ENCODE peak calls at places on chromosomes 16 and 17, in six cellular contexts. One of them, this sample, is unnamed.

GRCh38 chr16:78522327-78522726 is 422.9 kb downstream of the WWOX start:
- DNase-seq in cardiac fibroblast: no peak
- DNase-seq in transverse colon: no peak
- DNase-seq in CD8-positive, alpha-beta T cell: no peak
- DNase-seq in dorsolateral prefrontal cortex: no peak
- DNase-seq in GM12865: no peak
- DNase-seq in this sample: no peak

GRCh38 chr17:28335201-28335958 is at the start of the genes IFT20 and TNFAIP1:
- DNase-seq in transverse colon: peak; percentile 98
- DNase-seq in dorsolateral prefrontal cortex: peak; percentile 97
- DNase-seq in cardiac fibroblast: peak; percentile 100
- DNase-seq in CD8-positive, alpha-beta T cell: peak; percentile 97
- DNase-seq in GM12865: peak; percentile 100
- DNase-seq in this sample: peak; percentile 98

GRCh38 chr16:1713933-1714332 is 7.9 kb downstream of the MAPK8IP3 start:
- DNase-seq in cardiac fibroblast: no peak
- DNase-seq in CD8-positive, alpha-beta T cell: no peak
- DNase-seq in dorsolateral prefrontal cortex: no peak
- DNase-seq in GM12865: peak; percentile 81
- DNase-seq in transverse colon: peak; percentile 41
- DNase-seq in this sample: peak; percentile 76

GRCh38 chr17:28573521-28573920 is 2.2 kb upstream of the PIGS start:
- DNase-seq in transverse colon: no peak
- DNase-seq in dorsolateral prefrontal cortex: no peak
- DNase-seq in CD8-positive, alpha-beta T cell: no peak
- DNase-seq in GM12865: no peak
- DNase-seq in cardiac fibroblast: no peak
- DNase-seq in this sample: no peak

GRCh38 chr16:25734473-25735100 is 42.8 kb downstream of the HS3ST4 start:
- DNase-seq in cardiac fibroblast: no peak
- DNase-seq in CD8-positive, alpha-beta T cell: no peak
- DNase-seq in GM12865: no peak
- DNase-seq in transverse colon: no peak
- DNase-seq in dorsolateral prefrontal cortex: no peak
- DNase-seq in this sample: no peak

GRCh38 chr16:69929480-69929879 is 21.7 kb upstream of the CLEC18A start:
- DNase-seq in GM12865: no peak
- DNase-seq in cardiac fibroblast: no peak
- DNase-seq in dorsolateral prefrontal cortex: no peak
- DNase-seq in transverse colon: no peak
- DNase-seq in CD8-positive, alpha-beta T cell: no peak
- DNase-seq in this sample: peak; percentile 40

GRCh38 chr17:15475620-15476354 is 8.4 kb upstream of the CDRT4 start:
- DNase-seq in cardiac fibroblast: peak; percentile 74
- DNase-seq in transverse colon: no peak
- DNase-seq in dorsolateral prefrontal cortex: no peak
- DNase-seq in CD8-positive, alpha-beta T cell: no peak
- DNase-seq in GM12865: no peak
- DNase-seq in this sample: no peak

GRCh38 chr17:75289832-75290337 is 652 bp upstream of the SLC25A19 start:
- DNase-seq in dorsolateral prefrontal cortex: peak; percentile 27
- DNase-seq in CD8-positive, alpha-beta T cell: no peak
- DNase-seq in GM12865: peak; percentile 90
- DNase-seq in transverse colon: peak; percentile 79
- DNase-seq in cardiac fibroblast: peak; percentile 65
- DNase-seq in this sample: peak; percentile 56

GRCh38 chr17:8623591-8623990 is 6.9 kb downstream of the MYH10 start:
- DNase-seq in CD8-positive, alpha-beta T cell: no peak
- DNase-seq in GM12865: no peak
- DNase-seq in cardiac fibroblast: no peak
- DNase-seq in dorsolateral prefrontal cortex: no peak
- DNase-seq in transverse colon: no peak
- DNase-seq in this sample: no peak

GRCh38 chr16:85227924-85228462 is 115.7 kb upstream of the CIBAR2 start:
- DNase-seq in GM12865: peak; percentile 61
- DNase-seq in cardiac fibroblast: peak; percentile 48
- DNase-seq in transverse colon: no peak
- DNase-seq in CD8-positive, alpha-beta T cell: no peak
- DNase-seq in dorsolateral prefrontal cortex: no peak
- DNase-seq in this sample: peak; percentile 72

GRCh38 chr17:38441429-38442061 is 13.3 kb downstream of the ARHGAP23 start:
- DNase-seq in cardiac fibroblast: no peak
- DNase-seq in GM12865: no peak
- DNase-seq in CD8-positive, alpha-beta T cell: no peak
- DNase-seq in transverse colon: no peak
- DNase-seq in dorsolateral prefrontal cortex: no peak
- DNase-seq in this sample: no peak

GRCh38 chr17:32958418-32958817 is 30.5 kb downstream of the TMEM98 start:
- DNase-seq in cardiac fibroblast: no peak
- DNase-seq in GM12865: no peak
- DNase-seq in CD8-positive, alpha-beta T cell: no peak
- DNase-seq in transverse colon: no peak
- DNase-seq in dorsolateral prefrontal cortex: no peak
- DNase-seq in this sample: no peak

GRCh38 chr17:19672009-19672837 is 23.7 kb downstream of the ALDH3A2 start:
- DNase-seq in cardiac fibroblast: peak; percentile 21
- DNase-seq in CD8-positive, alpha-beta T cell: no peak
- DNase-seq in dorsolateral prefrontal cortex: no peak
- DNase-seq in GM12865: no peak
- DNase-seq in transverse colon: peak; percentile 56
- DNase-seq in this sample: no peak

GRCh38 chr17:17722081-17722905 is 41.0 kb downstream of the RAI1 start:
- DNase-seq in cardiac fibroblast: no peak
- DNase-seq in GM12865: no peak
- DNase-seq in CD8-positive, alpha-beta T cell: no peak
- DNase-seq in transverse colon: no peak
- DNase-seq in dorsolateral prefrontal cortex: peak; percentile 40
- DNase-seq in this sample: no peak
- TF ChIP-seq CTCF in cardiac fibroblast: no peak
- TF ChIP-seq CTCF in GM12865: no peak
- TF ChIP-seq CTCF in CD8-positive, alpha-beta T cell: no peak
- TF ChIP-seq CTCF in transverse colon: no peak
- TF ChIP-seq CTCF in dorsolateral prefrontal cortex: peak; percentile 11
- TF ChIP-seq CTCF in this sample: no peak

DNA sequence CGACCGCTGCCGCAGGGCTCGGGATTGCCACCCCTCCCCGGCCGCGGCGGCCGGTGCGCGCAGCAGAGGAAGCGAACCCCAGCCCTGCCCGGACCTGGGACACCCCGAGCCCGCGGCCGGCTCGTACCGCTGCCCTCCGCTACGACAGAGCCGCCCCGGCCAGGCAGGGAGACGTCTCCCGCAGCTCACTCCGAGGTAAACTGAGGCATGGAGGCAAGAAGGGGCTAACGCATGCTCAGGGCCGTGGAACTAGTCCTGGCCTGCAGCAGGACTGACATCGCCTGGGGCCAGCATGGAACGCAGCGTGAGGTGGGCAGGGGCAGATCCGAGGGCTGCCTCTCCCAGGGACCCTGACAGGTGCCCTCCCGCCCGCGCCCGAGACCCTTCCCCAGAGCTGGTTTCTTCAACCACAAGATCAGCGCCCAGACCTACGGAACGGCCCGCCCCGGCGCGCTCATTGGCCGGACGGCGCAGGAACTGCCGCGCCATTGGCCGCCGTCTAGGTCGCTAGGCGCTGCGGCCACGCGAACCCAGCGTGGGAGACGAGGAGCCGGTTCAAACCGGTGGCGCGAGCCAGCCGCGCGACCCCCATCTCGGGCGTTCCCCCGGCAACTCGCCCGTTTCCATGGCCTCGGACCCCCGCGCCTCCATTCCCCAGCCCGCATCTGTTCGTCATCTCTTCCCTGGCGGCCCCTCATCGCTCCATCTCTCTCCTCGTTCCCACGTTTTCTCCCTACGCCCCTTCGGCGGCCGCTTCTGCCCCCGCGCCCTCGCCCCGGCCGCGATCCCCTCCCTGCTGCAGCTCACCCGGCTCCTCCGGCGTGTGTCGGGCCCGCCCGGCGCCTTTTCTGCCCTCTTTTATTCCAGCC is at the start of gene SLC43A2:
- DNase-seq in cardiac fibroblast: peak; percentile 74
- DNase-seq in transverse colon: peak; percentile 86
- DNase-seq in dorsolateral prefrontal cortex: peak; percentile 81
- DNase-seq in CD8-positive, alpha-beta T cell: peak; percentile 85
- DNase-seq in GM12865: peak; percentile 91
- DNase-seq in this sample: peak; percentile 94
- TF ChIP-seq CTCF in cardiac fibroblast: no peak
- TF ChIP-seq CTCF in transverse colon: no peak
- TF ChIP-seq CTCF in dorsolateral prefrontal cortex: no peak
- TF ChIP-seq CTCF in CD8-positive, alpha-beta T cell: no peak
- TF ChIP-seq CTCF in GM12865: no peak
- TF ChIP-seq CTCF in this sample: no peak

DNA sequence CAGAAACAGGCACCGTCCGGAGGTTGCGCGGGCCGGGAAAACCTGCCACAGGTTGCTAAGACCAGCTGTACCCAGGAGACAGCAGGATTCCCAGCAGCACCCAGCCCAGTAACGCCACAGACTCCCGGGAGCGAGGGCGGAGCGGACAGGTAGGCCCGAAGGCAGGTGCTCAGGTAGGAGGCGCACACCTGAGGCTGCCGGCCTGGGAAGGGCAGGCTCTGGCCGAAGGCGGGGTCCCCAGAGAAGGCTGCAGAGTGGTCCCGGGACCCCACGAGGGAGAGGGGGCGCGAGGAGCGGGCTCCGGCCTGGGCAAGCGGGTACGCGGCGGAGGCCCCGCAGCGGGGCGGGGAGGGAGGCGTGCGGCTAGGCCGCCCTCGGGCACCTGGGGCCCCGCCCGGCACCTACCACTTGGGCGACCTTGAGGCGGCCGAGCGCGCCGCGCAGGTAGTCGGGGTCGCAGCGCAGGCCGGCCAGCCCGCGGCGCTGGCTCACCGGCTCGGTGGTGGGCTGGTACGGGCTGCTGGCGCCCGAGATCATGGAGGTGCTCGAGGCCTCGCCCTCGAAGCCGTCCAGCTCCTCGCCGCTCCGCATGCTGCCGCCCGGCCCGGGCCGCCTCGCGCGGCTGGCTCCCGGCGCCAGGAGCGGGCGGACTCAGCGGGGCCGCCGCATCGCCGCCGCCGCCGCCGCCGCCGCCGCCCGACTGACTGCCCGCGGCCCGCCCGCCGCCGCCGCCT is 441 bp downstream of the CMTM4 start:
- DNase-seq in transverse colon: peak; percentile 77
- DNase-seq in cardiac fibroblast: no peak
- DNase-seq in CD8-positive, alpha-beta T cell: peak; percentile 56
- DNase-seq in dorsolateral prefrontal cortex: no peak
- DNase-seq in GM12865: peak; percentile 44
- DNase-seq in this sample: no peak
- TF ChIP-seq CTCF in transverse colon: no peak
- TF ChIP-seq CTCF in cardiac fibroblast: no peak
- TF ChIP-seq CTCF in CD8-positive, alpha-beta T cell: no peak
- TF ChIP-seq CTCF in dorsolateral prefrontal cortex: no peak
- TF ChIP-seq CTCF in GM12865: no peak
- TF ChIP-seq CTCF in this sample: peak; percentile 5

DNA sequence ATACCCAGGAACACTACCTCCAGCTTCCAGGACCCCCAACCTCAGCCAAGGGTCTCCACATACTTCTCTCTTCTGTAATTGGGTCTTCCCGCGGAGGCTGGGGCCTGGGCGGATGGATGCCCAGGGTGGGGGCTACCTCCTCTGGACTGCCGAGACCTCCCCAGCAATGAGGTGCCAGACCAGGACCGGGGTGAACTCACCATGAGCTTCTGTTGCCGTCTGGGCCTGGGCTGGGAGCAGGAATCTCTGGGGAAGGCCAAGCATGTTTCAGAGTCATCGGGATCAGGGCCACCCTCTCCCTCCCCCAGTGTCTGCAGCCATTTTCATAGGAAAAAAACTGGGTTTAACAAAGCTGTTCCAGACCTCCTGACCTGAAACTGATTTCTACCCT is 10.3 kb upstream of the BAHCC1 start:
- DNase-seq in dorsolateral prefrontal cortex: no peak
- DNase-seq in transverse colon: no peak
- DNase-seq in CD8-positive, alpha-beta T cell: no peak
- DNase-seq in cardiac fibroblast: no peak
- DNase-seq in GM12865: no peak
- DNase-seq in this sample: no peak
- TF ChIP-seq CTCF in dorsolateral prefrontal cortex: no peak
- TF ChIP-seq CTCF in transverse colon: no peak
- TF ChIP-seq CTCF in CD8-positive, alpha-beta T cell: no peak
- TF ChIP-seq CTCF in cardiac fibroblast: no peak
- TF ChIP-seq CTCF in GM12865: no peak
- TF ChIP-seq CTCF in this sample: no peak

DNA sequence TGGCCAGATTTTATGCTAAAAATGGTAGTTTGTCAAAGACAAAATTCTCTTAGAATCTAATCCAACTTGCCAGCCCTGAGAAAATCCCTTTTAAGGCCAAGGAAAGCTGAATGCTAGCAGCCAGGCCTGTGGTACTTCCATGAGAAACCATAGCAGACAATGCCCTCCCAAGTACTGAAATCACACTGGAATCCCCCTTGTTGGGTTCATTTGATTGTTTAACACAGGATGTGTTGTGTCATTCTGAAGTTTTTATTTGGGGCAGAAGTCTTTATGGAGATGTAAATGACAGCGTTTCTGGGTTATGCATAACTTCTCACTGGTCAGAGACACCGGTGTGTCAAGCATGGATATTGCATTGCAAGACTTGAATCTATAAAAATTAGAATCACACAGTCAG is 6.0 kb upstream of the ARL2BP start:
- DNase-seq in transverse colon: no peak
- DNase-seq in cardiac fibroblast: peak; percentile 56
- DNase-seq in CD8-positive, alpha-beta T cell: no peak
- DNase-seq in GM12865: peak; percentile 46
- DNase-seq in dorsolateral prefrontal cortex: no peak
- DNase-seq in this sample: no peak
- TF ChIP-seq CTCF in transverse colon: no peak
- TF ChIP-seq CTCF in cardiac fibroblast: no peak
- TF ChIP-seq CTCF in CD8-positive, alpha-beta T cell: no peak
- TF ChIP-seq CTCF in GM12865: no peak
- TF ChIP-seq CTCF in dorsolateral prefrontal cortex: no peak
- TF ChIP-seq CTCF in this sample: no peak

GRCh38 chr17:64213995-64214507 is 49.0 kb downstream of the TEX2 start:
- DNase-seq in dorsolateral prefrontal cortex: no peak
- DNase-seq in GM12865: no peak
- DNase-seq in CD8-positive, alpha-beta T cell: no peak
- DNase-seq in transverse colon: no peak
- DNase-seq in cardiac fibroblast: no peak
- DNase-seq in this sample: no peak
- TF ChIP-seq CTCF in dorsolateral prefrontal cortex: no peak
- TF ChIP-seq CTCF in GM12865: no peak
- TF ChIP-seq CTCF in CD8-positive, alpha-beta T cell: no peak
- TF ChIP-seq CTCF in transverse colon: no peak
- TF ChIP-seq CTCF in cardiac fibroblast: no peak
- TF ChIP-seq CTCF in this sample: no peak

DNA sequence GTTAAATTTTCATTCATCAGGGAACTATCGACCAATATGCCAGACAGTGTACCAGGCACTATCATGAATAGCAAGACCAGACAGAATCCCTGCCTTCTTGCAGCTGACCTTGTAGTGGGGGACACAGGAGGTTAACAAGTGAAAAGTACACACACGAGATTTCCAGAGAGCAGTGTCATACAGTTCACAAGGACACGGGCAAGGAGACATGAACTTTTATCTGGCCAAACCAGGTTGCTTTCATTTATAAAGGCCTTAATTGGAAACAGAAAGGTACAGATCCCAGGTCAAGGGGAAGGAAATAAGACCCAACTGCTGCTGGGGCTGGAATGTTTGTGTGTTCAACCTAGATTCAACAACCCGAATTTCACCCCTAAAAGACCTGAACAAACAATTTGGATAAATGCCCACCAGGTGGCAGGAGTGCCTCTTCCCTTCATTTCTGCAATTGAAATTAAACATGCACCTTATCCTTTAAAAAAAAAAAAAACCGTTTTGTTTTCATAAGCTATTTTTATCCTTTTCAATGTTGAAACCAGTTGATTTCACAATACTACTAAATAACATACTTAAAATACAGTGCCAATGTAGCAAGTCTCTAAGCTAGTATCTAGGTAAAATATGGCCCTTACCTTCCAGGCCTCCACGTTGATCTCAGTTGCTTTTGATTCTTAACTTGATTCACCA is 65.9 kb downstream of the EMP2 start:
- DNase-seq in GM12865: peak; percentile 72
- DNase-seq in CD8-positive, alpha-beta T cell: no peak
- DNase-seq in dorsolateral prefrontal cortex: no peak
- DNase-seq in transverse colon: peak; percentile 37
- DNase-seq in cardiac fibroblast: peak; percentile 83
- DNase-seq in this sample: peak; percentile 62
- TF ChIP-seq CTCF in GM12865: peak; percentile 46
- TF ChIP-seq CTCF in CD8-positive, alpha-beta T cell: peak; percentile 83
- TF ChIP-seq CTCF in dorsolateral prefrontal cortex: peak; percentile 69
- TF ChIP-seq CTCF in transverse colon: peak; percentile 66
- TF ChIP-seq CTCF in cardiac fibroblast: peak; percentile 47
- TF ChIP-seq CTCF in this sample: peak; percentile 41